ENCODE peak calls at places on chromosomes 11 and 22, in seven cellular contexts. R, P, J, O, H, L and Q are unnamed samples.

GRCh38 chr11:67355023-67355793 is 1.9 kb upstream of the POLD4 start:
- DNase-seq in L (peak), P (peak), J (no peak), R (no peak), O (no peak), H (peak), Q (no peak)

GRCh38 chr11:44011797-44012196 is 36.0 kb upstream of the ACCSL start:
- DNase-seq in L (no peak), H (no peak), O (no peak), R (no peak), P (no peak), J (no peak), Q (no peak)

GRCh38 chr11:43119275-43119970 is 192.4 kb upstream of the API5 start:
- DNase-seq in L (no peak), R (no peak), H (no peak), P (no peak), O (no peak), J (no peak), Q (no peak)

GRCh38 chr11:46210133-46210636 is 67.3 kb upstream of the CREB3L1 start:
- DNase-seq in P (peak), L (no peak), O (no peak), J (no peak), H (no peak), R (no peak), Q (no peak)

GRCh38 chr22:31044262-31044861 is 36.8 kb upstream of the SMTN start:
- DNase-seq in O (no peak), J (no peak), P (no peak), R (no peak), L (no peak), H (peak), Q (no peak)

GRCh38 chr11:35131094-35131493 is 7.9 kb upstream of the CD44 start:
- DNase-seq in L (no peak), J (no peak), R (no peak), P (no peak), O (no peak), H (no peak), Q (no peak)

GRCh38 chr11:612961-613300 is 2.8 kb downstream of the IRF7 start:
- DNase-seq in O (no peak), R (no peak), H (no peak), P (no peak), L (no peak), J (no peak), Q (no peak)

GRCh38 chr11:419248-420005 is 4.6 kb upstream of the SIGIRR start:
- DNase-seq in L (no peak), H (no peak), J (peak), O (no peak), P (no peak), R (no peak), Q (peak)

GRCh38 chr11:83073248-83073647 is 1.6 kb upstream of the RAB30 start:
- DNase-seq in J (no peak), L (no peak), P (no peak), R (no peak), O (no peak), H (no peak), Q (no peak)

GRCh38 chr11:85423331-85423730 is 203.8 kb downstream of the DLG2 start:
- DNase-seq in J (no peak), O (no peak), P (no peak), H (no peak), R (no peak), L (no peak), Q (no peak)

GRCh38 chr11:10407749-10408472 is 47.2 kb upstream of the AMPD3 start:
- DNase-seq in P (no peak), R (no peak), J (no peak), L (no peak), O (no peak), H (no peak), Q (no peak)

GRCh38 chr22:30444632-30445437 is 19.3 kb downstream of the MTFP1 start:
- DNase-seq in R (peak), J (peak), L (peak), P (peak), H (no peak), O (peak), Q (no peak)

GRCh38 chr11:46133119-46133518 is 11.9 kb upstream of the PHF21A start:
- DNase-seq in O (no peak), H (no peak), R (no peak), P (no peak), L (no peak), J (no peak), Q (no peak)

GRCh38 chr11:88229303-88229702 is 54.1 kb upstream of the RAB38 start:
- DNase-seq in J (no peak), L (no peak), P (no peak), O (no peak), H (no peak), R (no peak), Q (no peak)

GRCh38 chr11:44852159-44852707 is 98.5 kb downstream of the TP53I11 start:
- DNase-seq in L (no peak), J (no peak), P (no peak), R (no peak), H (no peak), O (no peak), Q (no peak)

GRCh38 chr22:30743257-30744020 is 48.8 kb downstream of the OSBP2 start:
- DNase-seq in R (no peak), H (no peak), P (no peak), J (no peak), O (no peak), L (no peak), Q (no peak)

GRCh38 chr22:31933406-31933805 is 10.9 kb upstream of the YWHAH start:
- DNase-seq in O (no peak), J (no peak), H (no peak), P (no peak), R (no peak), L (no peak), Q (no peak)

GRCh38 chr11:125494033-125494364 is 2.1 kb downstream of the FEZ1 start:
- DNase-seq in L (no peak), H (no peak), O (no peak), P (no peak), J (no peak), R (no peak), Q (no peak)

GRCh38 chr22:47172771-47173534 is 410.5 kb downstream of the TBC1D22A start:
- DNase-seq in H (peak), P (no peak), J (peak), R (no peak), O (peak), L (peak), Q (no peak)

GRCh38 chr11:199004-199581 is 6.2 kb downstream of the SCGB1C1 start:
- DNase-seq in R (no peak), L (peak), P (no peak), O (peak), J (no peak), H (peak), Q (no peak)

DNA sequence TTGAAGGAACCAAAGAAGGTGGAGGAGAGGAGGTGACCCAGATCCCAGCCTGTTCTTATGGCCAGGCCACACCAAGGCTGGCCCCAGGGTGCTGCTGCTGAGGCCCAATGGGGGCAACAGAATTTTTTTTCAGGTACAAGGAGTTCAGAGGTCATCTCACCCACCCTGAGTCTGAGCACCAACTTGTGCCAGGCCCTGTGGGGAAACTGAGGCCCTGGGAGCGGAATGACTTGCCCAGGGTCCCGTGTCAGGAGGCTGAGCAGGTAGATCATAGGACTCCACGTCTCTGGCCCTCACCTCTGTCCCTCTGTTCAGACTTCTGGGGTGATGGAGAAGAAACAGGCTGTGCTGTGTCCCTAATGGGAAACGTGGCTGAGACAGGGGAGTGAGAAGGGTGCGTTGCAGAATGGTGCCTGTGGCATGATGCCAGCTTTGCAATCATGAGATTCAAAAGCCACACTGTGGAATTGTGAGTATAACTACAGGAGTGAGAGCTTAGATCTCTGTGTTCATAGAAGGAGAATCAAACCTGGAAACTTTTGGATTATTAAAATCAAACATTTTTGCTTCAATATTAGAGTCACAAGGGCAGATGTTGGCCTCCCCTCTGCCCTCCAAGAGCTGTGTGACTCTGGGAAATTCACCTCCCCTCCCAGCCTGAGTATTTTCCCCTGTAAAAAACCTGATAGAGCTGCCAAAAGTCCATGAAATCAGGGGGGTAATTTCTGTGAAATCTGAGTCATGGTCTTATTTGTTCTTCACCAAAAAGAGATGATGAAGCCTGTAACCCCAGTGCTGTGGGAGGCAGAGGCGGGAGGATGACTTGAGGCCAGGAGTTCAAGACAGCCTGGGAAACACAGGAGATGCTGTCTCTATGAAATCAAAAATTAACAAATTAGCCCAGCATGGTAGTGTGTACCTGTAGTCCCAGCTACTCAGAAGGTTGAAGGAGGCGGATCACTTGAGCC is 874 bp downstream of the APOL1 start:
- DNase-seq in P (no peak), J (no peak), L (no peak), R (no peak), H (no peak), O (no peak), Q (no peak)
- TF ChIP-seq CTCF in P (no peak), J (no peak), L (no peak), R (no peak), H (no peak), O (no peak), Q (no peak)

GRCh38 chr11:102280237-102280833 is 36.9 kb upstream of the BIRC3 start:
- DNase-seq in L (no peak), O (no peak), P (no peak), H (no peak), J (no peak), R (no peak), Q (no peak)

GRCh38 chr11:102284008-102284407 is 33.3 kb upstream of the BIRC3 start:
- DNase-seq in H (no peak), L (no peak), J (no peak), R (no peak), O (no peak), P (no peak), Q (no peak)

GRCh38 chr11:102276302-102277182 is 40.7 kb upstream of the BIRC3 start:
- DNase-seq in O (no peak), P (no peak), L (no peak), H (no peak), R (no peak), J (no peak), Q (no peak)

GRCh38 chr11:102283088-102283487 is 34.2 kb upstream of the BIRC3 start:
- DNase-seq in L (no peak), J (no peak), H (no peak), R (no peak), P (no peak), O (no peak), Q (no peak)

GRCh38 chr11:102279641-102280170 is 37.6 kb upstream of the BIRC3 start:
- DNase-seq in H (no peak), P (peak), O (no peak), J (no peak), L (no peak), R (no peak), Q (no peak)
- TF ChIP-seq CTCF in H (no peak), P (peak), O (no peak), J (no peak), L (peak), R (no peak), Q (no peak)

DNA sequence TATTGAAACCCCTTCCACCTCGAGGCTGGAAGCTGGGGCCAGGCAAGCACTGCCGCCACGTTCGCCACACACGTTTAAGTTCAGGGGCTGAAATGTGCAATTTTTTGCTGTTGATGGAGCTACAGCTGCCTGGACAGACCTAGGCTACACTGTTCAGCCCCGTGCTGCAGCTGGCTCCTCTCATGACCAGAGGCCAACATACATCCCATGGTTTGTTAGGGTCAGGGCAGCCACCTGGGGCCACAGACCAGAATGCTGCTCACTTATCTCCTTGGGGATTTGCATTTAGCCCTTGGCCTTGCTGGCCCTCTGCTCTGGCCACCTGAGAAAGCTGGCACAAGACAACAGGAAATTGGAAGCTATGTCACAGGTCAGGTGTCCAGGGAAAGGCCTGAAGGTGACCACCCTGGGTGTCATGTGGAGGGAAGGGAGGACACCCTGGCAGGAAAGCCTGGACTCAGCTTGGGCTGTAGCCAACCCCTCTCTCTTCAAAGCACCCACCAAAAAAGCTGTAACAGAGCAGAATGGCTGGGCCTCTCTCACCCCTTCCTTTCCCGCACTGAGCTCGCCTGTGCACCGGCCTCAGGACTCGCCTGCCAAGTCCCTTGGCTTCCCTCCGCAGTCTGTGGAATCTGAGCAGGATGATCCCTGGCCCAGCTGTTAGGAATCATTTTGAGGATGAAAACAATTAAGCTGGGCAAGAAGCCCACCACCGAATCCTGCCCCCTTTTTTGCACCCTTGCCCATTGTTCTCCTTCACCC is 86.3 kb downstream of the SNX19 start:
- DNase-seq in R (no peak), H (peak), L (no peak), J (no peak), O (no peak), P (no peak), Q (no peak)
- TF ChIP-seq CTCF in R (no peak), H (no peak), L (no peak), J (no peak), O (no peak), P (no peak), Q (no peak)

GRCh38 chr22:37192741-37193140 is 4.7 kb upstream of the C1QTNF6 start:
- DNase-seq in P (no peak), O (no peak), R (no peak), L (peak), H (no peak), J (no peak), Q (no peak)
- TF ChIP-seq CTCF in P (no peak), O (no peak), R (no peak), L (no peak), H (no peak), J (no peak), Q (no peak)

DNA sequence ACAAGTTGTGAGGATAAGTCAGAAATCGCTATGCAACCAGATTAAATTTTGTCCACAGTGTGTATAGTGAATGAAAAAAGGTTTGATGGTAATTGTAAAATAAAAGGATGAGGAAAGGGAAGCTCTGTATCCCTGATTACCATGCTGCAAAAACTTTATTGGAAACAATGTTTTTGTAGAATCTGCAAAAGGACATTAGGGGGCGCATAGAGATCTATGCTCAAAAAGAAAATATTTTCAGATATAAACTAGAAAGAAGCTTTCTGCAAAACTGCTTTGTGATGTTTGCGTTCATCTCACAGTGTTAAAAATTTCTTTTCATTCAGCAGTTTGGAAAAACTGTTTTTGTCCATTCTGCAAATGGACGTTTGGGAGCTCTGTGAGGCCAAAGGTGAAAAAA is 390.5 kb downstream of the OR4C45 start:
- DNase-seq in L (no peak), O (no peak), R (no peak), H (no peak), J (no peak), P (no peak), Q (no peak)
- TF ChIP-seq CTCF in L (no peak), O (no peak), R (no peak), H (no peak), J (no peak), P (no peak), Q (no peak)

DNA sequence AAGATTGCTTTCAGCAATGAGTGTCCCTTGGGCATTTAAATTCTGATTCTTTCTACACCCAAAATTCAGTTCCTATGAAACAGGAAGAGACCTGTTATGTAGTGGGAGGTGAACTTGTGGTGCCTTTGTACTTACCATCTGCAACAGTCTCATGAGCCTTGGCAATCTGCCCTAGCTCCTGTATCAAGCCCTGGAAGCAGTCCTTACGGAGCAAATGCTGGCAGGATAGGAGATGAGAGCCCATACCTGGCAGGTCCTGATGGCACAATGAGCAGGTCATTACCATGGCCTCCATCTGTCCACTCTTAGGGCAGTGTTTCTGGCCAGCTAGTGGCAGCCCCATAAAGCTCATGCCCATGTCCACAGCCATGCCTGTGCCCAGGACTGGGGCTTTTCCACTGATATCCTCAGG is 10.8 kb downstream of the TRIM66 start:
- DNase-seq in H (no peak), J (no peak), O (no peak), P (no peak), L (no peak), R (no peak), Q (no peak)
- TF ChIP-seq CTCF in H (no peak), J (no peak), O (no peak), P (no peak), L (no peak), R (no peak), Q (no peak)

GRCh38 chr11:71304491-71304890 is 52.1 kb upstream of the SHANK2 start:
- DNase-seq in H (peak), L (no peak), O (no peak), P (no peak), R (no peak), J (no peak), Q (no peak)

GRCh38 chr11:71302534-71302909 is 50.1 kb upstream of the SHANK2 start:
- DNase-seq in R (no peak), J (no peak), O (no peak), P (no peak), H (peak), L (peak), Q (no peak)

GRCh38 chr11:71301858-71302533 is 49.6 kb upstream of the SHANK2 start:
- DNase-seq in H (peak), O (no peak), R (no peak), P (no peak), L (peak), J (no peak), Q (no peak)

GRCh38 chr11:71304045-71304444 is 51.7 kb upstream of the SHANK2 start:
- DNase-seq in J (no peak), P (no peak), L (peak), R (no peak), H (peak), O (no peak), Q (no peak)

DNA sequence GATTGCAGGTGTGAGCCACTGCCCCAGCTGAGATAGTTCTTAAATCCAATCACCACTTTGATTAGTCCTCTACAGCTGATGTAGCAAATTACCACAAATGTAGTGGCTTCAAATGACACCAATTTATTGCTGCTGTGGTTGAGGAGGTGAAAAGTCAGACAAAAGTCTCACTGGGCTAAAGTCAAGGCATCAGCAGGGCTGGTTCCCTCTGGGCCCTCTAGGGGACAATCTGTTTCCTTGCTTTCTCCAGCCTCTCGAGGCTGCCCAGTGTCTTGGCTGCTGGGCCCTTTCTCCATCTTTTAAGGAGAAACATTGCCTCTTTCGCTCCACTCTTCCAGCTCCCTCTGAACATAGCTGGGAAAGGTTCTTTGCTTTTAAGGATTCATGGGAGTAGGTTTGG is 50.5 kb upstream of the SHANK2 start:
- DNase-seq in O (no peak), R (no peak), L (peak), H (no peak), P (no peak), J (no peak), Q (no peak)
- TF ChIP-seq CTCF in O (no peak), R (no peak), L (peak), H (no peak), P (no peak), J (no peak), Q (no peak)

DNA sequence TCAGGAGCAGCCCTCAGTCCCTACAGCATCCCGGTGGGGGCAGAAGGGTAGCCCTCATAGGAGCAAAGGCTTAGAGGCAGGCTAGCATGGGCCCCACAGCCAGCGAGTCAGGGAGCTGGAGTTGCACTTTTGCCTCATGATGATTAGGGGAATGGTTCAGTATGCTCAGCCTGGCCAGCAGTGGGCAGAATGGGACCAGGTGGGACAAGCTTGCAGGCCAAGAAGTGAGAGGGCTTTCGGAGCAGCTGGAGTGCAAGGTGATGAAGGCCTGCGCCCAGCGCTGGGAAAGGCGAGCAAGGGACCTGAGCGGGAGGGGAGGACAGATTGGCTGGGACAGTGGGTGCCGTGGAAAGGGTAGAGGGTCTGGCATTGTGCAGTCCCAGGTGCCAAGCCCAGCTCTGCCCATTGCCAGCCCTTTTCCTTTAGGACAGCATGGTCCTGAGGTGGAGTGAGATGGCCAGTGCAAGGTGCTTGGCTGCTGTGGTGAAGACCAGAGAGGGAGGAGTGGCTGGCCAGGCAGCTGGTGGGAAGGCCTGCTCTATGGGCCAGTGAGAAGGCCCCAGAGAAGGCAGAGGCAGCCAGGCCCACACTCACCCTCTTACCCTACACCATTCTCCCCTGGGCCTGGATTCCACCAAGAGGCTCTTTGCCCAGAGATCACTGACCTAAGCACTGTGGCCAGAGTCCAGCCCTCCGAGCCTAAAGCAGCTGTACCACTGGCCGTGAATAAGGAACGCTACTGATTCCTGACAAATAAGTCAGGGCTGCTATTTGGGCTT is 47.9 kb upstream of the SUSD2 start:
- DNase-seq in J (peak), R (peak), H (no peak), L (no peak), P (no peak), O (no peak), Q (no peak)
- TF ChIP-seq CTCF in J (no peak), R (peak), H (peak), L (no peak), P (peak), O (no peak), Q (no peak)

GRCh38 chr11:74701351-74701750 is 29.9 kb downstream of the CHRDL2 start:
- DNase-seq in R (no peak), J (peak), O (no peak), L (no peak), P (no peak), H (no peak), Q (no peak)
- TF ChIP-seq CTCF in R (no peak), J (peak), O (no peak), L (no peak), P (peak), H (no peak), Q (no peak)